ENCODE peak calls at places on chromosomes 3 and 15, in nine cellular contexts. A is SJSA1, J is adipocyte, G is psoas muscle, E is GM23338, R is HepG2, L is heart left ventricle, K is suprapubic skin, Z is body of pancreas. N is an unnamed sample. For H3K4me1, the result is how much of the 10 kb centered on the place peaks cover.

GRCh38 chr3:39447637-39448483 is 19.6 kb upstream of the MOBP start:
- DNase-seq in K (no peak), J (peak), A (peak), L (peak), Z (peak), G (no peak), R (peak), E (peak), N (peak)

GRCh38 chr3:119148493-119149180 is 2.7 kb downstream of the TEX55 start:
- DNase-seq in L (no peak), G (no peak), R (no peak), Z (no peak), E (no peak), K (no peak), J (peak), A (no peak), N (no peak)

GRCh38 chr3:192253138-192253537 is 474.2 kb downstream of the FGF12 start:
- DNase-seq in K (no peak), Z (no peak), R (no peak), A (no peak), J (no peak), E (no peak), L (no peak), G (no peak), N (no peak)

GRCh38 chr3:197540961-197541377 is 14.8 kb downstream of the BDH1 start:
- DNase-seq in E (peak), J (no peak), L (no peak), G (no peak), A (no peak), R (no peak), K (no peak), Z (no peak), N (no peak)

GRCh38 chr3:23916152-23916885 is 471 bp downstream of the NKIRAS1 start:
- DNase-seq in A (no peak), G (no peak), E (no peak), J (peak), L (no peak), R (no peak), K (peak), Z (no peak), N (no peak)

GRCh38 chr3:100163787-100164186 is 49.5 kb upstream of the FILIP1L start:
- DNase-seq in G (no peak), A (no peak), K (no peak), Z (no peak), R (no peak), E (no peak), J (no peak), L (no peak), N (no peak)

GRCh38 chr3:62119139-62119538 is 254.2 kb downstream of the FEZF2 start:
- DNase-seq in R (peak), K (no peak), E (peak), J (no peak), Z (no peak), L (no peak), A (no peak), G (peak), N (no peak)

GRCh38 chr3:194893121-194893979 is 207.7 kb downstream of the FAM43A start:
- DNase-seq in A (no peak), E (no peak), K (no peak), L (no peak), R (no peak), Z (no peak), J (no peak), G (no peak), N (no peak)

GRCh38 chr3:143277531-143277930 is 158.0 kb downstream of the CHST2 start:
- DNase-seq in K (no peak), J (no peak), Z (no peak), E (no peak), R (no peak), G (no peak), L (no peak), A (no peak), N (no peak)

GRCh38 chr3:172388412-172389078 is 59.7 kb downstream of the GHSR start:
- DNase-seq in J (no peak), K (no peak), Z (no peak), R (no peak), L (no peak), G (no peak), A (no peak), E (no peak), N (no peak)

GRCh38 chr3:170536712-170537111 is 49.2 kb downstream of the SLC7A14 start:
- DNase-seq in K (no peak), A (no peak), Z (no peak), E (no peak), R (no peak), J (peak), G (no peak), L (no peak), N (no peak)

GRCh38 chr3:16511561-16512434 is 1.7 kb downstream of the RFTN1 start:
- DNase-seq in J (peak), L (peak), Z (peak), K (peak), A (peak), E (peak), R (no peak), G (peak), N (peak)

GRCh38 chr15:89457086-89457485 is 39.3 kb downstream of the RHCG start:
- DNase-seq in R (peak), G (no peak), E (peak), A (no peak), J (no peak), K (no peak), Z (peak), L (no peak), N (no peak)

GRCh38 chr3:55162031-55162784 is 234.3 kb upstream of the LRTM1 start:
- DNase-seq in L (no peak), A (no peak), J (peak), K (no peak), Z (no peak), G (no peak), E (no peak), R (no peak), N (no peak)

GRCh38 chr3:25433106-25433505 is 5.0 kb downstream of the RARB start:
- DNase-seq in Z (no peak), G (no peak), J (peak), E (no peak), R (no peak), A (no peak), K (no peak), L (no peak), N (no peak)

GRCh38 chr3:25429960-25430941 is 2.2 kb downstream of the RARB start:
- DNase-seq in R (no peak), Z (no peak), E (no peak), L (no peak), K (no peak), J (peak), A (no peak), G (no peak), N (no peak)

GRCh38 chr3:25430942-25431570 is 3.0 kb downstream of the RARB start:
- DNase-seq in Z (no peak), J (no peak), G (no peak), A (no peak), R (no peak), K (no peak), L (no peak), E (no peak), N (no peak)

GRCh38 chr3:25432191-25432720 is 4.2 kb downstream of the RARB start:
- DNase-seq in Z (no peak), G (no peak), R (no peak), J (peak), E (no peak), K (no peak), A (no peak), L (no peak), N (no peak)

DNA sequence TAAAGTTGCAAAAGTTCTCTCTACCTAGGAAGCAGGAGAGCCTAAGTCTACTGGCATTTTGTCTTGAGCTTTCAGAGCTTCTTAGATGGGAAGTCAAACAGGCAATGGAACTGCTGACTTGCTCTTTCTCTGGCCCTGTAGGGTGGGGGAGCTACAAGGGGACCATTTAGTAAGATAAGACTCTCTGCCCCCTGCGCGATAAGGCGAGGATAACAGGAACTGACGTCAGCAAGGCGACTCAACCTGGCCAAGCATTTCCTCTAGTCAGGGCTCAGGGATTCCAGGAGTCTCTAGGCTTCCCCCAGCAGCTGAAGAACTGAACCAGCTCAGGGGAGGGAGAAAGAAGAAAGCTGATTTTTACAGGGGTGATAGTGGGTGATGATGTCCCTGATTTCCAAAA is 5.8 kb downstream of the RARB start:
- DNase-seq in E (no peak), G (no peak), Z (no peak), K (no peak), A (peak), J (peak), R (no peak), L (peak), N (no peak)
- H3K4me1 ChIP-seq in E (under half), G (under half), Z (under half), K (under half), A (under half), J (under half), R (under half), L (under half), N (under half)

DNA sequence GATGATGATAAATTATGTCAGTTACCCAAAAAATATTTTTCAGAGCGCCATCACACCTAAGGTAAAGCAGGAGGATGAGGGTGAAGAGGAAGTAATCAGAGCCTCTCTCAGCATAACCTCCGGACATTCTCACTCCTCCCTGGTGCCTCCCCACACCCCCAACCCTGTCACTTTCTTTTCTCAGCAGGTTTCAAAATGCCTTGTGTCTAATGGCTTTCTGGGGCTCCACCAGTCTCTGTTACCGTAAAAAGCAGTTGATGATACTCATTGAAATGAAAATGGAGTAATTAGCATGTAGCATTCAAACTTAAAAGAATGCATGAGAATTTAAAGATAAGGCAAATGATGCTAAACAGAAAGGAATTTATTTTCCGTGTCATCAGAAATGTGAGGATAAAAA is 180.0 kb downstream of the ERC2 start:
- DNase-seq in K (no peak), E (peak), R (no peak), A (no peak), L (no peak), Z (no peak), G (no peak), J (no peak), N (no peak)
- H3K4me1 ChIP-seq in K (under half), E (half or more), R (under half), A (under half), L (under half), Z (under half), G (under half), J (under half), N (under half)

GRCh38 chr15:60353245-60353940 is 44.4 kb downstream of the ANXA2 start:
- DNase-seq in R (no peak), Z (no peak), K (no peak), A (no peak), J (no peak), L (no peak), G (no peak), E (no peak), N (no peak)

GRCh38 chr15:60355148-60355857 is 42.5 kb downstream of the ANXA2 start:
- DNase-seq in E (no peak), L (no peak), K (no peak), A (peak), Z (no peak), J (no peak), G (no peak), R (no peak), N (no peak)

GRCh38 chr15:60358935-60359672 is 38.7 kb downstream of the ANXA2 start:
- DNase-seq in A (no peak), J (peak), G (no peak), Z (no peak), E (no peak), R (no peak), K (no peak), L (no peak), N (no peak)

GRCh38 chr15:60352525-60352924 is 45.3 kb downstream of the ANXA2 start:
- DNase-seq in K (no peak), G (no peak), A (no peak), R (no peak), E (no peak), J (no peak), L (no peak), Z (no peak), N (no peak)

DNA sequence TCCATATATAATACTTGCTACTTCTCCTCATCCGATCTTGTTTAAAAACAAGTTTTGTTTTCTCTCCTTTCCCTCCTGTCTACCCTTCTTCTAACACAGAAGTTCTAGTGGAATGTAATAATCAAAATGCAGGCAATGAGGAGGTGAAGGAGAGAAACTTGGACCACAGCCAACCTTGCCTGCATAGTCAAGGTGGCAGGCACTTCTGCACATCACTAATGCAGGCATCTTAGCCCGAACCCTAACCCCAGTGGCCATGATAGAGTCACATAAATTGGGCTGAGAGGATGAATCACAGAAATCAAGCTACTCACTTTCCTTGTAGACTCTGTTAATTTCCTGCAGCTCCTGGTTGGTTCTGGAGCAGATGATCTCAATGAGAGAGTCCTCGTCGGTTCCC is 41.0 kb downstream of the ANXA2 start:
- DNase-seq in G (no peak), E (no peak), R (no peak), K (no peak), A (peak), J (no peak), Z (no peak), L (no peak), N (no peak)
- H3K4me1 ChIP-seq in G (under half), E (under half), R (under half), K (under half), A (under half), J (under half), Z (under half), L (under half), N (under half)

DNA sequence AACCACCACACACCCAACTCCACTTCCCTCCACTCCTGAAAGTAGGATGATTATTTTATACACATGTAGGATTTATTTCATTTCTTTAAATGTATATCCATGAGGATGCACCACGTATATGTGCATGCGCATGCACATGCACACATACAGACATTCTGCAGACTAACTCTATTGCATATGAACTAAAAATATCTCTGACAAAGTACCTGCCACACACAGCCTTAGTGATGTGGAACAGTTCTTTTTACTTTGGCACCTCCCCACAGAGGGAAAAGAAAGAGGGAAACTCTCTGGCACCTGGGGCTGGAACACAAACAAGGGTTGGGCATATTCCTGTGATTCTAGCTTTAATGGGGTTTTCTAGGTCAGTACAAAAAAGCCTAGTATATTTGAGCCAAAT is 138.2 kb downstream of the CLASP2 start:
- DNase-seq in J (no peak), R (no peak), L (no peak), A (no peak), K (no peak), E (no peak), Z (no peak), G (no peak), N (no peak)
- H3K4me1 ChIP-seq in J (under half), R (half or more), L (under half), A (under half), K (under half), E (under half), Z (under half), G (under half), N (under half)

DNA sequence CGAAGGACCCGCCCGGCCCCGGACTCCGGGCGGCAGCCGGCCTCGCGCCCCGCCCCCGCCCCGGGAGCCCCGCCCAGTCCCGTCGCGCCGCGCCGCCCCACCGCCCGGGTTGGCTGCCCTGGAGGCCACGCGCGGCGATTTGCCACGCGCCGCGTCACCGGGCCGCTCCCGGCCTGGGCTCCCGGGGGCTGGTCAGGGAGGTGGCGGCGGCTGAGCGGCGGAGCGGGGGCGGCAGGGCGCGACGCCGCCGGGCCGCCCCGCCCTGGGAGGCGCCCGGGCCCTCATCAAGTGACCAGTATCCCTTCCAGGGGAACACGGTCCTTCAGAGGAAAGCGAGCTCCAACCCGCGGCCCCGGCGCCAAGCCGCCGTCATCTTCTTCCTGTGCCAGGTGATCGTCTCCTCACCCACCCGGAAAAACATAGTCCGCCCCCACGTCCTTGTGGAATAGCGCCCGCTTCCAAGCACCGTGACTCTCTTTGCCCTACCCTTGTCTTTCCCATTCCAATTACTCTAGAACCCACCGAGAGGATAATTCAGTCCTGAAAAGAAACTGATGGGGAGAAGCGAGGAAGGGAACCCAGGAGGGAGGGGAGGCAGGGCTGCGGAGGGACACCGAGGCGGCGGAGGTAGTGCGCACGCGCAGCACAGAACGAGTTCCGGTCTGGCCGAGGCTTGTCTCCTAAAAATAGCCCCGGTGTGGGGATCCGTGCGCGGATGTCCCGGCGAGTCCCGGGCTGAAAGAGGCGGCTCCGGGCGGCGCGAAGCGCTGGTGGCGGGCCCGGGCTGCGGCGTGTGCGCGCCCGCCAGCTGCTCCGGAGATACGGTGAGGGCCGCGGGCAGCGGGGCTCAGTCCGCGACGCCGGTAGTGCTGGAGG is at the start of gene MEF2A:
- DNase-seq in L (peak), A (peak), K (peak), E (peak), Z (peak), J (peak), G (peak), R (peak), N (peak)
- H3K4me1 ChIP-seq in L (under half), A (under half), K (under half), E (under half), Z (under half), J (under half), G (under half), R (under half), N (under half)

GRCh38 chr15:77628010-77628409 is 4.7 kb downstream of the LINGO1 start:
- DNase-seq in K (no peak), Z (no peak), J (no peak), E (no peak), R (no peak), G (no peak), L (no peak), A (no peak), N (no peak)

GRCh38 chr15:77626002-77626401 is 6.7 kb downstream of the LINGO1 start:
- DNase-seq in J (no peak), E (no peak), K (no peak), G (no peak), A (no peak), L (no peak), R (no peak), Z (no peak), N (no peak)

GRCh38 chr15:77625376-77625775 is 7.3 kb downstream of the LINGO1 start:
- DNase-seq in J (no peak), L (no peak), Z (no peak), G (no peak), R (no peak), K (no peak), E (no peak), A (no peak), N (no peak)

GRCh38 chr15:77627581-77627980 is 5.1 kb downstream of the LINGO1 start:
- DNase-seq in G (no peak), R (no peak), J (no peak), A (no peak), L (no peak), Z (no peak), K (no peak), E (peak), N (no peak)

DNA sequence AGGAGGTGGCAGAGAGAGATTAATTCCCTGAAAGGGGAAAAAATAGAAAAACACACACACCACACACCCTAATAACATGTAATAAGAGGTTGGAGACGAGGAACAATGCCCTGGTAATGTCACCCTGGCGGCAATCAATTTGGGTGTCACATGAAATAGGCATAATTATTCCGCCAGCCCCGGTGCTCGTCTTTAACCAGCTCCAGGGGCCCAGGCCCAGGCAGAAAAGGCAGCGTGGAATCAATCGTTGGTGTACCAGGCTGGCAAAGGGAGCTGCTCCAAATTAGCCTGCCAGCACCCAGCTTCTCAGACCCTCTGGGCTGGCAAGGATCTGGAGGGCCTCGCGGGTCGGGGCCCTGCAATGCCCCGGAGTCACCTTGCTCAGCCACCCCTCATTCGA is 5.6 kb downstream of the LINGO1 start:
- DNase-seq in A (no peak), J (no peak), Z (no peak), K (no peak), E (no peak), L (no peak), R (no peak), G (no peak), N (no peak)
- H3K4me1 ChIP-seq in A (under half), J (under half), Z (under half), K (under half), E (half or more), L (under half), R (under half), G (under half), N (under half)

GRCh38 chr15:39270221-39270835 is 310.6 kb upstream of the THBS1 start:
- DNase-seq in Z (no peak), E (no peak), L (no peak), G (no peak), K (no peak), J (peak), A (no peak), R (no peak), N (no peak)

GRCh38 chr15:39269821-39270220 is 311.1 kb upstream of the THBS1 start:
- DNase-seq in G (no peak), R (peak), Z (peak), A (no peak), L (no peak), J (peak), K (no peak), E (no peak), N (no peak)

GRCh38 chr15:39267685-39268084 is 313.2 kb upstream of the THBS1 start:
- DNase-seq in J (no peak), A (no peak), E (no peak), R (no peak), G (no peak), L (no peak), K (no peak), Z (no peak), N (no peak)

GRCh38 chr15:39270976-39271375 is 309.9 kb upstream of the THBS1 start:
- DNase-seq in E (no peak), G (no peak), K (no peak), R (no peak), A (peak), Z (no peak), J (peak), L (no peak), N (no peak)

GRCh38 chr15:39269352-39269751 is 311.5 kb upstream of the THBS1 start:
- DNase-seq in G (no peak), L (no peak), A (no peak), K (no peak), J (peak), E (no peak), Z (peak), R (no peak), N (no peak)
- H3K4me1 ChIP-seq in G (under half), L (under half), A (half or more), K (under half), J (under half), E (under half), Z (half or more), R (half or more), N (under half)

GRCh38 chr15:31321418-31321817 is 5.2 kb upstream of the KLF13 start:
- DNase-seq in G (no peak), L (no peak), K (no peak), J (no peak), Z (no peak), R (no peak), E (no peak), A (no peak), N (no peak)
- H3K4me1 ChIP-seq in G (under half), L (under half), K (under half), J (under half), Z (under half), R (under half), E (under half), A (under half), N (under half)

N was measured in effector memory CD4-positive, alpha-beta T cell.